ENCODE peak calls at places on chromosomes 6 and 20, in six cellular contexts. One of them, this sample, is unnamed.

GRCh38 chr6:133396225-133396624 is 155.1 kb downstream of the EYA4 start:
- DNase-seq in A549: no peak
- DNase-seq in adrenal gland: no peak
- DNase-seq in heart left ventricle: no peak
- DNase-seq in body of pancreas: no peak
- DNase-seq in IMR-90: no peak
- DNase-seq in this sample: peak

GRCh38 chr6:169250660-169251059 is 3.0 kb downstream of the THBS2 start:
- DNase-seq in IMR-90: peak
- DNase-seq in A549: peak
- DNase-seq in heart left ventricle: peak
- DNase-seq in body of pancreas: no peak
- DNase-seq in adrenal gland: no peak
- DNase-seq in this sample: no peak

GRCh38 chr6:114467931-114468330 is 125.1 kb upstream of the HS3ST5 start:
- DNase-seq in adrenal gland: no peak
- DNase-seq in A549: no peak
- DNase-seq in IMR-90: no peak
- DNase-seq in heart left ventricle: no peak
- DNase-seq in body of pancreas: no peak
- DNase-seq in this sample: no peak

GRCh38 chr6:87837876-87838275 is 135.8 kb upstream of the AKIRIN2 start:
- DNase-seq in adrenal gland: no peak
- DNase-seq in A549: no peak
- DNase-seq in body of pancreas: no peak
- DNase-seq in IMR-90: no peak
- DNase-seq in heart left ventricle: no peak
- DNase-seq in this sample: no peak

GRCh38 chr6:31711233-31711632 is 3.9 kb upstream of the LY6G6D start:
- DNase-seq in A549: no peak
- DNase-seq in adrenal gland: no peak
- DNase-seq in heart left ventricle: no peak
- DNase-seq in body of pancreas: no peak
- DNase-seq in IMR-90: no peak
- DNase-seq in this sample: peak

GRCh38 chr6:151652338-151652737 is 155.1 kb upstream of the ESR1 start:
- DNase-seq in body of pancreas: no peak
- DNase-seq in heart left ventricle: no peak
- DNase-seq in IMR-90: no peak
- DNase-seq in adrenal gland: peak
- DNase-seq in A549: no peak
- DNase-seq in this sample: no peak

GRCh38 chr6:139156102-139156501 is 21.2 kb downstream of the HECA start:
- DNase-seq in heart left ventricle: peak
- DNase-seq in adrenal gland: no peak
- DNase-seq in IMR-90: no peak
- DNase-seq in A549: no peak
- DNase-seq in body of pancreas: no peak
- DNase-seq in this sample: no peak

GRCh38 chr6:18179770-18180393 is 24.7 kb downstream of the KDM1B start:
- DNase-seq in body of pancreas: no peak
- DNase-seq in heart left ventricle: peak
- DNase-seq in adrenal gland: no peak
- DNase-seq in A549: no peak
- DNase-seq in IMR-90: no peak
- DNase-seq in this sample: no peak

GRCh38 chr6:157325069-157325805 is 1.9 kb upstream of the TMEM242 start:
- DNase-seq in A549: no peak
- DNase-seq in body of pancreas: no peak
- DNase-seq in IMR-90: peak
- DNase-seq in heart left ventricle: no peak
- DNase-seq in adrenal gland: no peak
- DNase-seq in this sample: no peak

GRCh38 chr20:8318999-8319614 is 187.0 kb downstream of the PLCB1 start:
- DNase-seq in adrenal gland: no peak
- DNase-seq in IMR-90: no peak
- DNase-seq in A549: no peak
- DNase-seq in body of pancreas: no peak
- DNase-seq in heart left ventricle: no peak
- DNase-seq in this sample: no peak

GRCh38 chr6:37845026-37845911 is 25.7 kb downstream of the ZFAND3 start:
- DNase-seq in heart left ventricle: no peak
- DNase-seq in body of pancreas: no peak
- DNase-seq in A549: no peak
- DNase-seq in adrenal gland: no peak
- DNase-seq in IMR-90: no peak
- DNase-seq in this sample: peak

GRCh38 chr6:143180860-143181259 is 120.2 kb downstream of the AIG1 start:
- DNase-seq in adrenal gland: no peak
- DNase-seq in body of pancreas: no peak
- DNase-seq in A549: no peak
- DNase-seq in IMR-90: no peak
- DNase-seq in heart left ventricle: no peak
- DNase-seq in this sample: no peak

GRCh38 chr6:32415521-32416019 is 8.6 kb upstream of the BTNL2 start:
- DNase-seq in body of pancreas: peak
- DNase-seq in A549: peak
- DNase-seq in adrenal gland: peak
- DNase-seq in heart left ventricle: peak
- DNase-seq in IMR-90: peak
- DNase-seq in this sample: peak

GRCh38 chr6:170429457-170429856 is 122.9 kb downstream of the FAM120B start:
- DNase-seq in heart left ventricle: no peak
- DNase-seq in IMR-90: no peak
- DNase-seq in body of pancreas: no peak
- DNase-seq in A549: no peak
- DNase-seq in adrenal gland: no peak
- DNase-seq in this sample: no peak

GRCh38 chr6:158764941-158765340 is 54.2 kb downstream of the EZR start:
- DNase-seq in heart left ventricle: no peak
- DNase-seq in A549: no peak
- DNase-seq in body of pancreas: no peak
- DNase-seq in adrenal gland: no peak
- DNase-seq in IMR-90: no peak
- DNase-seq in this sample: no peak

GRCh38 chr6:158763440-158764187 is 55.6 kb downstream of the EZR start:
- DNase-seq in IMR-90: no peak
- DNase-seq in A549: no peak
- DNase-seq in body of pancreas: no peak
- DNase-seq in adrenal gland: no peak
- DNase-seq in heart left ventricle: no peak
- DNase-seq in this sample: no peak

GRCh38 chr6:158765509-158766068 is 53.6 kb downstream of the EZR start:
- DNase-seq in adrenal gland: peak
- DNase-seq in heart left ventricle: no peak
- DNase-seq in IMR-90: no peak
- DNase-seq in body of pancreas: no peak
- DNase-seq in A549: no peak
- DNase-seq in this sample: no peak

GRCh38 chr6:158762787-158763439 is 56.3 kb downstream of the EZR start:
- DNase-seq in body of pancreas: no peak
- DNase-seq in heart left ventricle: no peak
- DNase-seq in adrenal gland: peak
- DNase-seq in IMR-90: no peak
- DNase-seq in A549: no peak
- DNase-seq in this sample: peak

DNA sequence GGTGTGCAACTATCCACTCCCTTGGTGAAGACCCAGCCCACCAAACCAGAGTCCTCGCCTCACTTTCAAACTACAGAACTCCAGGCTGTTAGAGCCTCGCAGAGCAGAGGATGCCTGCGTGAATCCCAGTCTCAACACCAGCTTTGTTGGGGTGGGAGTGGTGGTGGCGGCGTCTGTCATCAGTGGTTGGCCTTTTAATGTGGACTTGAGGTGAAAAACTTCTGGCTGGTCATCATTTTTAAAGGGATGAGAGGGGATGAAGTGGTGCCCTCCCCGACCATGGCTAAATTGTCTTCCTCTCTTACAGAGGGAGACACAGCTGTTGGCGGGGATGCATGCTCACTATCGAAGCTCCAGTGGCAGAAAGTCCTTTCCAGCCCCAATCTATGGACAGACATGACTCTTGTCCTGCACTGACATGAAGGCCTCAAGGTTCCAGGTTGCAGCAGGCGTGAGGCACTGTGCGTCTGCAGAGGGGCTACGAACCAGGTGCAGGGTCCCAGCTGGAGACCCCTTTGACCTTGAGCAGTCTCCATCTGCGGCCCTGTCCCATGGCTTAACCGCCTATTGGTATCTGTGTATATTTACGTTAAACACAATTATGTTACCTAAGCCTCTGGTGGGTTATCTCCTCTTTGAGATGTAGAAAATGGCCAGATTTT is 54.8 kb downstream of the EZR start:
- DNase-seq in body of pancreas: no peak
- DNase-seq in IMR-90: no peak
- DNase-seq in heart left ventricle: no peak
- DNase-seq in A549: no peak
- DNase-seq in adrenal gland: no peak
- DNase-seq in this sample: no peak
- TF ChIP-seq POLR2A in body of pancreas: no peak
- TF ChIP-seq POLR2A in IMR-90: no peak
- TF ChIP-seq POLR2A in heart left ventricle: no peak
- TF ChIP-seq POLR2A in A549: no peak
- TF ChIP-seq POLR2A in adrenal gland: no peak
- TF ChIP-seq POLR2A in this sample: no peak

GRCh38 chr6:110874880-110875547 is 429 bp downstream of the AMD1 start:
- DNase-seq in heart left ventricle: no peak
- DNase-seq in A549: peak
- DNase-seq in adrenal gland: peak
- DNase-seq in body of pancreas: peak
- DNase-seq in IMR-90: no peak
- DNase-seq in this sample: no peak
- TF ChIP-seq POLR2A in heart left ventricle: no peak
- TF ChIP-seq POLR2A in A549: no peak
- TF ChIP-seq POLR2A in adrenal gland: no peak
- TF ChIP-seq POLR2A in body of pancreas: no peak
- TF ChIP-seq POLR2A in IMR-90: no peak
- TF ChIP-seq POLR2A in this sample: peak

GRCh38 chr20:57468523-57469417 is 56.2 kb downstream of the CTCFL start:
- DNase-seq in A549: no peak
- DNase-seq in adrenal gland: no peak
- DNase-seq in IMR-90: no peak
- DNase-seq in body of pancreas: no peak
- DNase-seq in heart left ventricle: no peak
- DNase-seq in this sample: no peak
- TF ChIP-seq POLR2A in A549: no peak
- TF ChIP-seq POLR2A in adrenal gland: no peak
- TF ChIP-seq POLR2A in IMR-90: no peak
- TF ChIP-seq POLR2A in body of pancreas: no peak
- TF ChIP-seq POLR2A in heart left ventricle: no peak
- TF ChIP-seq POLR2A in this sample: no peak

DNA sequence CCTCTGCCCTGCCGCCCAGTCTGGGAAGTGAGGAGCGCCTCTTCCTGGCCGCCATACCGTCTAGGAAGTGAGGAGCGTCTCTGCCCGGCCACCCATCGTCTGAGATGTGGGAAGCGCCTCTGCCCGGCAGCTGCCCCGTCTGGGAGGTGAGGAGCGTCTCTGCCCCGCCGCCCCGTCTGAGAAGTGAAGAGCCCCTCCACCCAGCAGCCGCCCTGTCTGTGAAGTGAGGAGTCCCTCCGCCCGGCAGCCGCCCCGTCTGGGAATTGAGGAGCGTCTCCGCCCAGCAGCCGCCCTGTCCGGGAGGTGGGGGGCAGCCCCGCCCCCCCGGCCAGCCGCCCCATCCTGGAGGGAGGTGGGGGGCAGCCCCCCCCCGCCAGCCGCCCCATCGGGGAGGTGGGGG is 27.8 kb downstream of the SNHG17 start:
- DNase-seq in adrenal gland: no peak
- DNase-seq in heart left ventricle: no peak
- DNase-seq in body of pancreas: no peak
- DNase-seq in A549: no peak
- DNase-seq in IMR-90: no peak
- DNase-seq in this sample: no peak
- TF ChIP-seq POLR2A in adrenal gland: no peak
- TF ChIP-seq POLR2A in heart left ventricle: no peak
- TF ChIP-seq POLR2A in body of pancreas: no peak
- TF ChIP-seq POLR2A in A549: no peak
- TF ChIP-seq POLR2A in IMR-90: no peak
- TF ChIP-seq POLR2A in this sample: no peak

GRCh38 chr6:34246563-34247391 is 2.0 kb downstream of the SMIM29 start:
- DNase-seq in body of pancreas: peak
- DNase-seq in A549: peak
- DNase-seq in heart left ventricle: peak
- DNase-seq in adrenal gland: no peak
- DNase-seq in IMR-90: peak
- DNase-seq in this sample: peak
- TF ChIP-seq POLR2A in body of pancreas: no peak
- TF ChIP-seq POLR2A in A549: no peak
- TF ChIP-seq POLR2A in heart left ventricle: no peak
- TF ChIP-seq POLR2A in adrenal gland: no peak
- TF ChIP-seq POLR2A in IMR-90: peak
- TF ChIP-seq POLR2A in this sample: peak

GRCh38 chr6:36603222-36604089 is 9.3 kb downstream of the SRSF3 start:
- DNase-seq in adrenal gland: no peak
- DNase-seq in heart left ventricle: no peak
- DNase-seq in A549: no peak
- DNase-seq in IMR-90: no peak
- DNase-seq in body of pancreas: no peak
- DNase-seq in this sample: no peak

GRCh38 chr6:36605560-36606391 is 11.6 kb downstream of the SRSF3 start:
- DNase-seq in IMR-90: no peak
- DNase-seq in A549: no peak
- DNase-seq in adrenal gland: no peak
- DNase-seq in body of pancreas: no peak
- DNase-seq in heart left ventricle: no peak
- DNase-seq in this sample: no peak

GRCh38 chr6:36607782-36608386 is 13.7 kb downstream of the SRSF3 start:
- DNase-seq in adrenal gland: no peak
- DNase-seq in A549: no peak
- DNase-seq in heart left ventricle: no peak
- DNase-seq in IMR-90: no peak
- DNase-seq in body of pancreas: peak
- DNase-seq in this sample: no peak

GRCh38 chr6:36605102-36605501 is 10.9 kb downstream of the SRSF3 start:
- DNase-seq in IMR-90: no peak
- DNase-seq in adrenal gland: no peak
- DNase-seq in A549: no peak
- DNase-seq in heart left ventricle: no peak
- DNase-seq in body of pancreas: no peak
- DNase-seq in this sample: no peak

GRCh38 chr6:36604090-36605060 is 10.2 kb downstream of the SRSF3 start:
- DNase-seq in IMR-90: no peak
- DNase-seq in heart left ventricle: no peak
- DNase-seq in A549: no peak
- DNase-seq in body of pancreas: no peak
- DNase-seq in adrenal gland: no peak
- DNase-seq in this sample: no peak
- TF ChIP-seq POLR2A in IMR-90: no peak
- TF ChIP-seq POLR2A in heart left ventricle: no peak
- TF ChIP-seq POLR2A in A549: no peak
- TF ChIP-seq POLR2A in body of pancreas: no peak
- TF ChIP-seq POLR2A in adrenal gland: no peak
- TF ChIP-seq POLR2A in this sample: peak